ENCODE peak calls at places on chromosome 19, in four cellular contexts. T is body of pancreas, E is HS-5, D is NCI-H146. L is an unnamed sample.

GRCh38 chr19:39916851-39917396 is 17.5 kb downstream of the FCGBP start:
- DNase-seq in T (no peak), E (no peak), D (no peak), L (no peak)

GRCh38 chr19:5955638-5955935 is 22.4 kb downstream of the RANBP3 start:
- DNase-seq in T (no peak), E (no peak), D (no peak), L (no peak)

GRCh38 chr19:47402504-47402903 is 16.8 kb downstream of the MEIS3 start:
- DNase-seq in T (no peak), E (no peak), D (no peak), L (no peak)

GRCh38 chr19:34217952-34218817 is 36.2 kb upstream of the GARRE1 start:
- DNase-seq in T (no peak), E (peak; percentile 76), D (peak; percentile 8), L (no peak)

GRCh38 chr19:41951686-41952172 is 7.4 kb downstream of the RABAC1 start:
- DNase-seq in T (peak; percentile 77), E (no peak), D (peak; percentile 71), L (peak; percentile 54)

GRCh38 chr19:1206733-1207301 is 1.2 kb downstream of the STK11 start:
- DNase-seq in T (peak; percentile 22), E (no peak), D (no peak), L (no peak)

GRCh38 chr19:36547001-36547732 is 19.1 kb upstream of the ZNF260 start:
- DNase-seq in T (no peak), E (no peak), D (no peak), L (no peak)

GRCh38 chr19:41696402-41697197 is 8.5 kb upstream of the CEACAM7 start:
- DNase-seq in T (no peak), E (no peak), D (no peak), L (no peak)

GRCh38 chr19:5001547-5002131 is 32.7 kb downstream of the KDM4B start:
- DNase-seq in T (no peak), E (peak; percentile 26), D (peak; percentile 16), L (no peak)

GRCh38 chr19:45424191-45425058 is 708 bp upstream of the ERCC1 start:
- DNase-seq in T (peak; percentile 77), E (peak; percentile 92), D (peak; percentile 58), L (peak; percentile 70)

GRCh38 chr19:3471954-3472655 is 8.2 kb downstream of the SMIM24 start:
- DNase-seq in T (peak; percentile 35), E (no peak), D (no peak), L (no peak)

GRCh38 chr19:480016-480855 is 16.1 kb upstream of the MADCAM1 start:
- DNase-seq in T (peak; percentile 87), E (no peak), D (peak; percentile 42), L (no peak)

GRCh38 chr19:40578442-40578908 is 1.8 kb downstream of the SHKBP1 start:
- DNase-seq in T (no peak), E (no peak), D (no peak), L (no peak)

GRCh38 chr19:56596676-56597075 is 1.6 kb downstream of the ZNF71 start:
- DNase-seq in T (no peak), E (no peak), D (no peak), L (no peak)

GRCh38 chr19:17753976-17754375 is 2.7 kb downstream of the FCHO1 start:
- DNase-seq in T (no peak), E (no peak), D (peak; percentile 58), L (no peak)

GRCh38 chr19:7010722-7011593 is 10.3 kb downstream of the MBD3L2B start:
- DNase-seq in T (no peak), E (no peak), D (no peak), L (no peak)

GRCh38 chr19:37551123-37551993 is 43.2 kb downstream of the ZNF571 start:
- DNase-seq in T (no peak), E (no peak), D (no peak), L (no peak)

GRCh38 chr19:47445937-47446402 is 25.7 kb downstream of the SLC8A2 start:
- DNase-seq in T (peak; percentile 56), E (no peak), D (peak; percentile 77), L (peak; percentile 38)

GRCh38 chr19:45403781-45404556 is 900 bp downstream of the PPP1R13L start:
- DNase-seq in T (peak; percentile 80), E (no peak), D (peak; percentile 52), L (peak; percentile 64)

GRCh38 chr19:8489591-8490394 is 12.6 kb downstream of the PRAM1 start:
- DNase-seq in T (no peak), E (no peak), D (no peak), L (no peak)

GRCh38 chr19:8194528-8195275 is 14.5 kb upstream of the CERS4 start:
- DNase-seq in T (no peak), E (no peak), D (no peak), L (no peak)

GRCh38 chr19:48390188-48391099 is 907 bp downstream of the KDELR1 start:
- DNase-seq in T (peak; percentile 70), E (no peak), D (peak; percentile 59), L (peak; percentile 42)

GRCh38 chr19:50384685-50385535 is 763 bp downstream of the POLD1 start:
- DNase-seq in T (no peak), E (no peak), D (no peak), L (no peak)

GRCh38 chr19:58170860-58171259 is 12.0 kb upstream of the ZNF274 start:
- DNase-seq in T (no peak), E (no peak), D (no peak), L (no peak)